ENCODE peak calls at places on chromosomes 11 and 22, in six cellular contexts. L, K, H, M, B and W are unnamed samples.

GRCh38 chr11:29087404-29087803 is 929.4 kb downstream of the KCNA4 start:
- DNase-seq in L (no peak), K (no peak), H (no peak), M (no peak), B (no peak), W (no peak)

GRCh38 chr11:8814209-8814922 is 96.6 kb upstream of the AKIP1 start:
- DNase-seq in L (no peak), K (no peak), H (no peak), M (no peak), B (no peak), W (no peak)

GRCh38 chr11:78336877-78337553 is 80.6 kb downstream of the GAB2 start:
- DNase-seq in L (no peak), K (no peak), H (no peak), M (no peak), B (no peak), W (no peak)

GRCh38 chr22:46893281-46894020 is 131.0 kb downstream of the TBC1D22A start:
- DNase-seq in L (no peak), K (no peak), H (no peak), M (no peak), B (no peak), W (peak)

GRCh38 chr22:23240639-23241389 is 60.5 kb downstream of the BCR start:
- DNase-seq in L (no peak), K (no peak), H (no peak), M (no peak), B (no peak), W (no peak)

GRCh38 chr11:120136356-120136755 is 1.6 kb downstream of the TRIM29 start:
- DNase-seq in L (peak), K (no peak), H (no peak), M (no peak), B (no peak), W (no peak)

GRCh38 chr22:39405346-39406085 is 5.9 kb downstream of the TAB1 start:
- DNase-seq in L (peak), K (no peak), H (peak), M (peak), B (no peak), W (no peak)

GRCh38 chr11:12285106-12285505 is 92.3 kb upstream of the PARVA start:
- DNase-seq in L (no peak), K (no peak), H (peak), M (no peak), B (no peak), W (peak)

GRCh38 chr22:27139935-27140493 is 482.6 kb downstream of the MIAT start:
- DNase-seq in L (no peak), K (no peak), H (peak), M (no peak), B (no peak), W (no peak)

GRCh38 chr11:58028687-58029411 is 1.9 kb upstream of the OR6Q1 start:
- DNase-seq in L (no peak), K (no peak), H (no peak), M (no peak), B (no peak), W (no peak)

GRCh38 chr22:50584106-50585096 is 1.8 kb upstream of the CHKB start:
- DNase-seq in L (no peak), K (no peak), H (no peak), M (no peak), B (no peak), W (no peak)

GRCh38 chr11:6735306-6735705 is 36.5 kb downstream of the OR2AG2 start:
- DNase-seq in L (no peak), K (no peak), H (no peak), M (no peak), B (no peak), W (no peak)

GRCh38 chr22:26079009-26079408 is 90.3 kb upstream of the SEZ6L start:
- DNase-seq in L (no peak), K (no peak), H (no peak), M (peak), B (no peak), W (no peak)

GRCh38 chr11:88175707-88176066 is 444 bp upstream of the RAB38 start:
- DNase-seq in L (no peak), K (no peak), H (no peak), M (peak), B (no peak), W (no peak)

GRCh38 chr11:21429401-21429800 is 760.0 kb downstream of the NELL1 start:
- DNase-seq in L (no peak), K (no peak), H (no peak), M (no peak), B (no peak), W (no peak)

GRCh38 chr11:117597083-117597482 is 199.9 kb downstream of the DSCAML1 start:
- DNase-seq in L (no peak), K (peak), H (peak), M (peak), B (peak), W (no peak)

GRCh38 chr11:115627071-115627470 is 122.9 kb upstream of the CADM1 start:
- DNase-seq in L (no peak), K (no peak), H (no peak), M (no peak), B (no peak), W (no peak)

GRCh38 chr11:71212871-71213559 is 39.4 kb downstream of the SHANK2 start:
- DNase-seq in L (no peak), K (no peak), H (no peak), M (no peak), B (no peak), W (no peak)

GRCh38 chr11:1297576-1298473 is 11.6 kb downstream of the TOLLIP start:
- DNase-seq in L (no peak), K (no peak), H (no peak), M (no peak), B (no peak), W (no peak)

GRCh38 chr11:108221981-108222685 is at the start of gene NPAT:
- DNase-seq in L (no peak), K (no peak), H (no peak), M (no peak), B (no peak), W (no peak)

GRCh38 chr11:23555085-23555484 is 694.8 kb upstream of the CCDC179 start:
- DNase-seq in L (no peak), K (no peak), H (peak), M (no peak), B (no peak), W (no peak)

DNA sequence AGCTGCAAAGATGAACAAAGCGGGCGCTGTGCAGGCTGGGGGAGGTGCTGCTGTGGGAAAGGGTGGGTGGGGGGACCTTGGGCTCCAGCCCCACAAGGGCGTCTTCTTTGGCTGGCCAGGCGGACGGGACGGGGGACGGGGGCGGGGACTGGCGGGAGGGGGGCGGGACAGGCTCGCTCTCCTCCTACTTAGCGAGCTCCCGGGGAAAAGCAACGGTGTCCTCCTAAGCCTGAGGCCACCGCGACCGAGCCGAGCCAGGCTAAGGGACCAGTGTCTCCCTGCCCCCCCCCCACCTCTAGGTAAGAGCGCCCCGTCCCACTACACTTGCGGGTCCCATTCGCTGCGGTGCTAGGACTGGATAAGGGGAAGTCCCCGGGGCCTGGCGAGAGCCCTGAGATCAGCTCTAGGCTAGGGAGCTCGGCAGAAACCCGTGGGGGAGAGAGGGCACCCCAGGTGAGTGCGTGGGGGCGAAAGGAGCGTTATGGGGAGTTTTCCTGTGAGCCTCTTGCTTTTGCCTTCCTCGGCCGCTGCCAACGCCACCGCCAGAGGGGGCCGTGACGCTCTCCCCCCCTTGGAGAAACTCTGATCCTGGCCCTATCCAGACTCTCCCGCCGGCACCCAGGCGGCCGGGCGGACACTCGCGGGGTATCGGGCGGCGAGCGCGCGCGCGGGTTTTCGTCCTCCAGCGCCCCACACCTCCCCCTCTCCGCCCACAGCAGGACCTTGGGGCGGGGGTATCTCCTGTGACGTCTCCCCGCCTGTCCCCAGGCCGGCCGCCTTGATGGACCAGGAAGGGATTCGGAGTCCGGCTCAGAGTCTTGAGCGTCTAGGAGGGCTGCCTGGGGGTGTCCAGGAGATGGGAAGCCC is at the start of gene PHLDB1:
- DNase-seq in L (no peak), K (peak), H (peak), M (peak), B (no peak), W (peak)
- TF ChIP-seq CTCF in L (no peak), K (peak), H (peak), M (peak), B (no peak), W (no peak)

GRCh38 chr22:37739000-37739399 is 42.2 kb downstream of the TRIOBP start:
- DNase-seq in L (no peak), K (no peak), H (no peak), M (no peak), B (no peak), W (no peak)
- TF ChIP-seq CTCF in L (no peak), K (no peak), H (no peak), M (no peak), B (no peak), W (no peak)

GRCh38 chr11:65558002-65558784 is at the start of gene LTBP3:
- DNase-seq in L (no peak), K (peak), H (peak), M (peak), B (no peak), W (peak)
- TF ChIP-seq CTCF in L (no peak), K (no peak), H (no peak), M (no peak), B (no peak), W (no peak)

DNA sequence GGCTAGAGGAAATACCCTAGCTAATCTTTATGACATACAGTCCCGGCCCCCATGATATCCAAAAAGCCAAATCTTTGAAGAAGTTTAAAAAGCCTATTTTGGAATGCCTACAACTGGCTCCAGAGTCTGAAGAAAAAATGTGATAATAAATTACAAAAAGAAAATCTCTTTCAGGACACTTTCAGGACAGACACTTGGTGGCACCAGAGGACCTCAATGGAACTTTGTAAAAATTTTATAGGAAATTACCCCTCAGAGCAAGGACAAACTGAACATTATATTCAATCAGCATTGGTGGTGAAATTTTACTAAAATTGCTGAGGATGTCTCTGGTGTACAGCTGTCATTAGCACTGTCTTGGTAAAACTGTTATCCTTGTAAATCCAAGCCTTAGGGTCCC is 81.0 kb downstream of the CCDC73 start:
- DNase-seq in L (no peak), K (no peak), H (no peak), M (no peak), B (no peak), W (no peak)
- TF ChIP-seq CTCF in L (no peak), K (peak), H (peak), M (peak), B (no peak), W (no peak)

GRCh38 chr11:41498726-41499125 is 39.3 kb upstream of the LRRC4C start:
- DNase-seq in L (no peak), K (no peak), H (no peak), M (no peak), B (no peak), W (no peak)
- TF ChIP-seq CTCF in L (no peak), K (no peak), H (peak), M (peak), B (no peak), W (no peak)

GRCh38 chr11:47961383-47961782 is 19.0 kb upstream of the PTPRJ start:
- DNase-seq in L (no peak), K (no peak), H (no peak), M (no peak), B (no peak), W (no peak)
- TF ChIP-seq CTCF in L (no peak), K (no peak), H (no peak), M (no peak), B (no peak), W (no peak)

DNA sequence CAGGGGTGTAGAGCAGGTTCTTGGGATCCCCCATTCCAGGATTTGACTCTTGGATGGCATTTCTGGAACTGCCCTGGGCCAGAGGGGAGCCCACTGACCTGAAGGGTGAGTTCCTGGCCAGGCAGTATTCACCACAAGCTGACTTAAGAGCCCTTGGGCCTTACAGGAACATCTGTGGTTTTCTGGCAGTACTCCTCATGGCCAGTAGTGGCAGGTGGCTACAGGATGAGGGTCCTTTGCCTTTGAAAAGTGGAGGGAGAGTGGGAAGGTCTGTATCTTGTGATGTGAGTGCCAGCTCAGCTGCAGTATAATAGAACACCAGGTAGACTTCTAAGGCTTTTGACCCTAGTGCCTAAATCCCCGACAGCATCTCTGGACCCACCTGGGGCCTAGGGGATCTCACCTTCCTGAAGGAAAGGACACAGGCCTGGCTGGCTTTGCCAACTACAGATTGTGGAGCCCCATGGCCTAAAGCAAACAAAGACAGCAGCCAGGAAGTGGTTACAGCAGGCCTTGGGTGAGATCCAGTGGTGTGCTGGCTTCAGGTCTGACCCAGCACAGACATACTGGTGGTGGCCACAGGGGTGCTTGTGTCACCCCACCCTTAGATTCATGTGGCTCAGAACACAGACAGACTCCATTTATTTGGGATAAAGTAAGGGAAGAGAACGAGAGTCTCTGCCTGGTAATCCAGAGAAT is 9.0 kb downstream of the OR51S1 start:
- DNase-seq in L (no peak), K (no peak), H (no peak), M (no peak), B (no peak), W (no peak)
- TF ChIP-seq CTCF in L (no peak), K (no peak), H (no peak), M (no peak), B (no peak), W (no peak)

DNA sequence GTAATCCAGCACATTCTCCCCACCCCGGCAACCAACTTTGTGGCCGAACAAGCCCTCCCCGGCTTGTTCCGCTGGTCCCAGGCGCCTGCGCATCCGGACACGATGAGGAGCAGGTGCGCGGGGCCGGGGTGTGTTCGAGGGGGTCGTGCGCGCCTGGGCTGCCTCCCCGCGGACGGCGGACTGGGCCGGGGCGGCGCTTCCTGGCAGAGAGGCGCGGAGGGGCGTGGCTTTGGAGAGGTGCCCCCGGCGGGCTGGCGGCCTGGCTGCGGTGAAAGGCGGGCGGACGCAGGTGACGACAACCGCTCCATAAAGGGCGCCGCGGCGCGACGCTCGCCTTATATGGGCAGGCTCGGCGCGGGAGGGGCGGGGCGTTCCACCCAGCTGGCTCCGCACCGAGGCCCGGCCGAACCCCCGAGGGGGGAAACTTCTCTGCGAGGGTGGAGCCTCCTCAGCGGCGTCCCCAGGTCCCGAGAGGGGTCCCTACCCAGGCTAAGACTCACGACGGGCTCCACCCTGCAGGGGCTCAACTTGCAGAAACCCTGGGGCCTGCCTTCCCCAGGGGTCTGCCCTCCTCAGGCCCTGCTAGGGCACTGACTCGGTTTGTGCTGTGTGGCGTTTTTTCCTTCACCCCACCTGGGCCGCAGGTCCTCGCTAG is 26.4 kb downstream of the TXN2 start:
- DNase-seq in L (peak), K (peak), H (peak), M (peak), B (peak), W (peak)
- TF ChIP-seq CTCF in L (no peak), K (peak), H (peak), M (no peak), B (no peak), W (no peak)

GRCh38 chr11:76285397-76285796 is 79.1 kb upstream of the WNT11 start:
- DNase-seq in L (no peak), K (no peak), H (no peak), M (no peak), B (no peak), W (no peak)
- TF ChIP-seq CTCF in L (no peak), K (no peak), H (no peak), M (no peak), B (no peak), W (no peak)